ENCODE peak calls at places on chromosomes 3 and 15, in four cellular contexts. V is NCI-H748 treated with DMSO at 0.1 percent for 48 hours, R is T-helper 2 cell, H is HepG2. F is an unnamed sample.

GRCh38 chr3:99128740-99129505 is 227.4 kb upstream of the DCBLD2 start:
- DNase-seq in V (no peak), R (no peak), H (no peak), F (no peak)

GRCh38 chr3:112253301-112253971 is 40.6 kb downstream of the SLC9C1 start:
- DNase-seq in V (no peak), R (no peak), H (no peak), F (no peak)

GRCh38 chr3:46078712-46079400 is 51.6 kb upstream of the XCR1 start:
- DNase-seq in V (peak), R (peak), H (peak), F (peak)

GRCh38 chr3:187049462-187050101 is 89.7 kb downstream of the RPL39L start:
- DNase-seq in V (no peak), R (no peak), H (peak), F (no peak)

GRCh38 chr3:168249539-168250414 is 154.1 kb upstream of the GOLIM4 start:
- DNase-seq in V (peak), R (no peak), H (peak), F (peak)

GRCh38 chr3:184574552-184575430 is 13.2 kb downstream of the EPHB3 start:
- DNase-seq in V (no peak), R (no peak), H (no peak), F (no peak)

GRCh38 chr3:7875858-7876442 is 625.7 kb upstream of the LMCD1 start:
- DNase-seq in V (no peak), R (no peak), H (no peak), F (no peak)

GRCh38 chr3:49295489-49296058 is 18.5 kb upstream of the C3orf62 start:
- DNase-seq in V (no peak), R (no peak), H (peak), F (peak)

GRCh38 chr15:90154861-90155626 is 46.1 kb upstream of the SEMA4B start:
- DNase-seq in V (no peak), R (no peak), H (peak), F (no peak)

GRCh38 chr15:69337133-69337532 is 38.4 kb downstream of the PAQR5 start:
- DNase-seq in V (no peak), R (no peak), H (no peak), F (no peak)

GRCh38 chr3:10546887-10547286 is 41.5 kb upstream of the ATP2B2 start:
- DNase-seq in V (no peak), R (no peak), H (no peak), F (no peak)

GRCh38 chr3:58640700-58641372 is 25.7 kb downstream of the FAM3D start:
- DNase-seq in V (peak), R (no peak), H (peak), F (peak)

GRCh38 chr3:167733961-167734497 is 663 bp downstream of the PDCD10 start:
- DNase-seq in V (no peak), R (no peak), H (peak), F (no peak)

GRCh38 chr15:85316244-85316934 is 64.0 kb upstream of the AKAP13 start:
- DNase-seq in V (no peak), R (no peak), H (peak), F (no peak)

GRCh38 chr15:101122806-101123205 is 129.0 kb downstream of the CHSY1 start:
- DNase-seq in V (no peak), R (no peak), H (no peak), F (no peak)

GRCh38 chr15:77504310-77504709 is 83.6 kb downstream of the HMG20A start:
- DNase-seq in V (no peak), R (no peak), H (no peak), F (peak)

GRCh38 chr3:72100626-72101187 is 315.8 kb upstream of the PROK2 start:
- DNase-seq in V (peak), R (peak), H (no peak), F (peak)

GRCh38 chr3:141941093-141941492 is 64.7 kb downstream of the ATP1B3 start:
- DNase-seq in V (no peak), R (no peak), H (no peak), F (peak)

GRCh38 chr3:182626484-182627467 is 166.5 kb upstream of the ATP11B start:
- DNase-seq in V (no peak), R (no peak), H (no peak), F (no peak)

GRCh38 chr3:45567730-45568172 is 26.8 kb upstream of the LIMD1 start:
- DNase-seq in V (no peak), R (no peak), H (no peak), F (peak)